ENCODE peak calls at places on chromosomes 6 and 20, in five cellular contexts. One of them, this sample, is unnamed.

GRCh38 chr6:163323719-163324118 is 90.8 kb upstream of the QKI start:
- DNase-seq in MM.1S: no peak
- DNase-seq in GM23248: no peak
- DNase-seq in neural progenitor cell: no peak
- DNase-seq in hepatocyte: no peak
- DNase-seq in this sample: no peak

GRCh38 chr6:79868098-79868722 is 79.1 kb downstream of the ELOVL4 start:
- DNase-seq in neural progenitor cell: peak
- DNase-seq in MM.1S: peak
- DNase-seq in hepatocyte: peak
- DNase-seq in GM23248: peak
- DNase-seq in this sample: peak

GRCh38 chr20:51439160-51439689 is 103.3 kb downstream of the NFATC2 start:
- DNase-seq in hepatocyte: no peak
- DNase-seq in neural progenitor cell: no peak
- DNase-seq in GM23248: no peak
- DNase-seq in MM.1S: no peak
- DNase-seq in this sample: no peak

GRCh38 chr6:37125779-37126553 is 44.0 kb upstream of the PIM1 start:
- DNase-seq in MM.1S: no peak
- DNase-seq in GM23248: no peak
- DNase-seq in hepatocyte: peak
- DNase-seq in neural progenitor cell: peak
- DNase-seq in this sample: peak

GRCh38 chr6:90816764-90817163 is 229.9 kb upstream of the MAP3K7 start:
- DNase-seq in MM.1S: no peak
- DNase-seq in GM23248: no peak
- DNase-seq in hepatocyte: no peak
- DNase-seq in neural progenitor cell: no peak
- DNase-seq in this sample: no peak

GRCh38 chr6:34587325-34587724 is 31.2 kb upstream of the SPDEF start:
- DNase-seq in GM23248: no peak
- DNase-seq in neural progenitor cell: no peak
- DNase-seq in hepatocyte: no peak
- DNase-seq in MM.1S: no peak
- DNase-seq in this sample: no peak

GRCh38 chr6:90765895-90766294 is 179.0 kb upstream of the MAP3K7 start:
- DNase-seq in MM.1S: no peak
- DNase-seq in neural progenitor cell: no peak
- DNase-seq in GM23248: no peak
- DNase-seq in hepatocyte: no peak
- DNase-seq in this sample: no peak

GRCh38 chr20:17921774-17922173 is 46.8 kb downstream of the SNX5 start:
- DNase-seq in hepatocyte: no peak
- DNase-seq in GM23248: no peak
- DNase-seq in neural progenitor cell: no peak
- DNase-seq in MM.1S: no peak
- DNase-seq in this sample: no peak

GRCh38 chr6:46410330-46410953 is 80.8 kb downstream of the RCAN2 start:
- DNase-seq in MM.1S: peak
- DNase-seq in GM23248: peak
- DNase-seq in hepatocyte: peak
- DNase-seq in neural progenitor cell: peak
- DNase-seq in this sample: peak

DNA sequence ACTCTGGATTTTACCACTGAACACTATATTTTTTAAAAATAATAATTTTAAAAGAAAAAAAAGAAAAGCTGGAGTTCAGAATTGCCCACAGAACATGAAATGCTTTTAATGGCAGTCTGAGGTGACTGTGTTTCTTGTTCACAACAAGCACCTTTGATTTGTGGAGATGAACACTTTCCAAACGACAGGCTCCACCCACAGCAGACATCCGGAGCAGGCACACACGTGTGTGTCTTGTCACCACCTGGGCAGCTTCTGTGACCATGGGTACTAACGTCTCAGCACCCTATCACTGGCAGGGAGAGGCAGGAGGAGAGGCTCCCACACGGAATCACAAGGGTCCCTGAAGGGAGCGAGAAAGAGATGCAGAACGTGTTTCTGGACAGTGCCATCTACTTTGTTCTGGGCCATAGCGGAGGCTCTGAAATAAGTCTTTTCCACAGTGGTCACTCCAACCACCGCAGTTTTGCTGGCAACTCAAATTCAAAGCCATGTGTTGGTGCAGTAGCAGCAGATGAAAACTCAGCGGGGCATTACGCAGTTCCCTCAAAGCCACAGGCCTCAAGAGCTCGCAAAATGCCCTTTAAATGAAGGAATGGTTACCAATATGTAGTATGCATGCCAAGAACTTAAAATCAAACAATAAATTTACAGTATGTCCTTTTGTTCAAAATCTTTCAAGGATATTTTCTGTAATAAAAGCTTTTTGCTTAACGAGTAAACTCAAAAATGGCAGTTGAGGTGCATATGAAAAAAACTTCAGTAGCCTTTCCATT is 242.2 kb downstream of the FOXC1 start:
- DNase-seq in MM.1S: no peak
- DNase-seq in neural progenitor cell: no peak
- DNase-seq in GM23248: no peak
- DNase-seq in hepatocyte: no peak
- DNase-seq in this sample: no peak
- TF ChIP-seq EZH2phosphoT487 in MM.1S: no peak
- TF ChIP-seq EZH2phosphoT487 in neural progenitor cell: no peak
- TF ChIP-seq EZH2phosphoT487 in GM23248: no peak
- TF ChIP-seq EZH2phosphoT487 in hepatocyte: no peak
- TF ChIP-seq EZH2phosphoT487 in this sample: no peak

DNA sequence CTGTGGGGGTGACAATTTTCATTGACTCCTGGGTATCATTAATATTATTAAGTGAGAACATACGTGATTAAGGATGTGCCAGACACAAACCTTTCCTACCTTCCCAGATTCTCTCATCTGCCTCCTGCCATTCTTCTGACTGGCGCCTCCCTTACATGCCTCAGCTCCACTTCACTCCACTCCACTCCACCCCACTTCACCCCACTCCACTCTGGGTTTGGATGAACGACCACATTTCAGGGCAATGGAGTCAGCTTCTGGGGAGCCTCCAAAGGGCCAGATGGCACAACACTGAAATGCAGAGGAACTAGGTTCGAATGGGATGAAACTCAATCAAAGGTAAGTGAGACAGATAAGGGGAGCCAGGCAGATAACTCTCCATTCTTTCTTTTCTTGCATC is 40.5 kb upstream of the LRRC1 start:
- DNase-seq in hepatocyte: no peak
- DNase-seq in GM23248: no peak
- DNase-seq in MM.1S: no peak
- DNase-seq in neural progenitor cell: no peak
- DNase-seq in this sample: no peak
- TF ChIP-seq EZH2phosphoT487 in hepatocyte: no peak
- TF ChIP-seq EZH2phosphoT487 in GM23248: no peak
- TF ChIP-seq EZH2phosphoT487 in MM.1S: no peak
- TF ChIP-seq EZH2phosphoT487 in neural progenitor cell: no peak
- TF ChIP-seq EZH2phosphoT487 in this sample: no peak

DNA sequence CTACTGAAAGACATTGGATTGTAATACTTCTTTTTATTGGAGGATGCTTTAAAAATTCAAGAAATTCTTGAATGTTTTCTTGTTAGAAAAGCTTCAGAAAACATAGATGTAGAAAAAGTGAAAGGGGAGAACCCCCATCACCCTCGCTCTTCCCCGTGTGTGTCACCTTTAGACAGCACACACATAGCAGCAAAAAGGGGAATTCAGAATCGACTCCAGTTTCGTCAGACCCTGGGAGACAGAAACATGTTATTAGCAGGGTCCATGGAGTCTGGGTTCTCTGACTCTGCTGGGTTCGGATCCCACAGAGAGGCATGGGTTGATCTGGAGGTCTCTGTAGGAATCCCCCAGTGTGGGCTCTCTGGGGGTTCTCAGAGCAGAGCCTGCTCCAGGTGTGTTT is 43.7 kb downstream of the ARHGAP40 start:
- DNase-seq in hepatocyte: no peak
- DNase-seq in GM23248: no peak
- DNase-seq in neural progenitor cell: no peak
- DNase-seq in MM.1S: no peak
- DNase-seq in this sample: no peak
- TF ChIP-seq EZH2phosphoT487 in hepatocyte: no peak
- TF ChIP-seq EZH2phosphoT487 in GM23248: no peak
- TF ChIP-seq EZH2phosphoT487 in neural progenitor cell: no peak
- TF ChIP-seq EZH2phosphoT487 in MM.1S: no peak
- TF ChIP-seq EZH2phosphoT487 in this sample: no peak

GRCh38 chr6:81304486-81304885 is 448.0 kb downstream of the TENT5A start:
- DNase-seq in hepatocyte: no peak
- DNase-seq in GM23248: peak
- DNase-seq in MM.1S: no peak
- DNase-seq in neural progenitor cell: no peak
- DNase-seq in this sample: no peak
- TF ChIP-seq EZH2phosphoT487 in hepatocyte: no peak
- TF ChIP-seq EZH2phosphoT487 in GM23248: no peak
- TF ChIP-seq EZH2phosphoT487 in MM.1S: no peak
- TF ChIP-seq EZH2phosphoT487 in neural progenitor cell: no peak
- TF ChIP-seq EZH2phosphoT487 in this sample: no peak

DNA sequence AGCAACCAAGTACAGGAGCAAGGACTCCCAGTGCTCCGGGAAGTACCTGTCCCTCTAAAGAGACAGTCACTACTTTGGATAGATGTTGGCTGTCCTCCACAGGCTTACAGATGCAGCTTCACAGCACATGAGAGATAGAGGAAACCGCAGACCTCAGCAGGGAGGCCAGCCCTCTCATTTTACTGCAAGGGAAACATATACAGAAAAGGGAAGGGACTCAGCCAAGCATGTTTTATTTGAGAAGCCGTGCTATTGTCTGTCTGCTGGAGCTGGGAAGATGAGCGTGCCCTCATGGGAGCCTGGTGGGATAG is 658.1 kb downstream of the PTPRT start:
- DNase-seq in GM23248: no peak
- DNase-seq in MM.1S: peak
- DNase-seq in hepatocyte: no peak
- DNase-seq in neural progenitor cell: peak
- DNase-seq in this sample: no peak
- TF ChIP-seq EZH2phosphoT487 in GM23248: no peak
- TF ChIP-seq EZH2phosphoT487 in MM.1S: no peak
- TF ChIP-seq EZH2phosphoT487 in hepatocyte: no peak
- TF ChIP-seq EZH2phosphoT487 in neural progenitor cell: no peak
- TF ChIP-seq EZH2phosphoT487 in this sample: no peak

GRCh38 chr6:158213925-158214674 is 46.0 kb downstream of the GTF2H5 start:
- DNase-seq in hepatocyte: peak
- DNase-seq in MM.1S: peak
- DNase-seq in neural progenitor cell: peak
- DNase-seq in GM23248: peak
- DNase-seq in this sample: peak
- TF ChIP-seq EZH2phosphoT487 in hepatocyte: no peak
- TF ChIP-seq EZH2phosphoT487 in MM.1S: no peak
- TF ChIP-seq EZH2phosphoT487 in neural progenitor cell: no peak
- TF ChIP-seq EZH2phosphoT487 in GM23248: no peak
- TF ChIP-seq EZH2phosphoT487 in this sample: no peak

GRCh38 chr6:89148016-89148750 is 2.3 kb downstream of the PM20D2 start:
- DNase-seq in MM.1S: no peak
- DNase-seq in hepatocyte: no peak
- DNase-seq in GM23248: peak
- DNase-seq in neural progenitor cell: no peak
- DNase-seq in this sample: no peak
- TF ChIP-seq EZH2phosphoT487 in MM.1S: no peak
- TF ChIP-seq EZH2phosphoT487 in hepatocyte: no peak
- TF ChIP-seq EZH2phosphoT487 in GM23248: no peak
- TF ChIP-seq EZH2phosphoT487 in neural progenitor cell: no peak
- TF ChIP-seq EZH2phosphoT487 in this sample: no peak

GRCh38 chr6:41405941-41406340 is 70.5 kb downstream of the NCR2 start:
- DNase-seq in GM23248: no peak
- DNase-seq in neural progenitor cell: no peak
- DNase-seq in hepatocyte: no peak
- DNase-seq in MM.1S: no peak
- DNase-seq in this sample: no peak
- TF ChIP-seq EZH2phosphoT487 in GM23248: no peak
- TF ChIP-seq EZH2phosphoT487 in neural progenitor cell: no peak
- TF ChIP-seq EZH2phosphoT487 in hepatocyte: no peak
- TF ChIP-seq EZH2phosphoT487 in MM.1S: no peak
- TF ChIP-seq EZH2phosphoT487 in this sample: no peak

GRCh38 chr20:48828734-48829460 is 1.1 kb upstream of the PREX1 start:
- DNase-seq in MM.1S: no peak
- DNase-seq in hepatocyte: no peak
- DNase-seq in GM23248: no peak
- DNase-seq in neural progenitor cell: no peak
- DNase-seq in this sample: no peak

GRCh38 chr20:48829940-48830339 is 2.1 kb upstream of the PREX1 start:
- DNase-seq in GM23248: no peak
- DNase-seq in hepatocyte: no peak
- DNase-seq in MM.1S: no peak
- DNase-seq in neural progenitor cell: no peak
- DNase-seq in this sample: no peak

GRCh38 chr20:48832423-48832735 is 4.6 kb upstream of the PREX1 start:
- DNase-seq in MM.1S: no peak
- DNase-seq in hepatocyte: no peak
- DNase-seq in neural progenitor cell: no peak
- DNase-seq in GM23248: no peak
- DNase-seq in this sample: no peak

GRCh38 chr20:48830826-48831318 is 3.1 kb upstream of the PREX1 start:
- DNase-seq in MM.1S: no peak
- DNase-seq in hepatocyte: no peak
- DNase-seq in neural progenitor cell: no peak
- DNase-seq in GM23248: no peak
- DNase-seq in this sample: no peak

GRCh38 chr20:48831702-48832422 is 4.1 kb upstream of the PREX1 start:
- DNase-seq in neural progenitor cell: peak
- DNase-seq in MM.1S: no peak
- DNase-seq in hepatocyte: peak
- DNase-seq in GM23248: peak
- DNase-seq in this sample: no peak
- TF ChIP-seq EZH2phosphoT487 in neural progenitor cell: no peak
- TF ChIP-seq EZH2phosphoT487 in MM.1S: no peak
- TF ChIP-seq EZH2phosphoT487 in hepatocyte: no peak
- TF ChIP-seq EZH2phosphoT487 in GM23248: no peak
- TF ChIP-seq EZH2phosphoT487 in this sample: no peak

DNA sequence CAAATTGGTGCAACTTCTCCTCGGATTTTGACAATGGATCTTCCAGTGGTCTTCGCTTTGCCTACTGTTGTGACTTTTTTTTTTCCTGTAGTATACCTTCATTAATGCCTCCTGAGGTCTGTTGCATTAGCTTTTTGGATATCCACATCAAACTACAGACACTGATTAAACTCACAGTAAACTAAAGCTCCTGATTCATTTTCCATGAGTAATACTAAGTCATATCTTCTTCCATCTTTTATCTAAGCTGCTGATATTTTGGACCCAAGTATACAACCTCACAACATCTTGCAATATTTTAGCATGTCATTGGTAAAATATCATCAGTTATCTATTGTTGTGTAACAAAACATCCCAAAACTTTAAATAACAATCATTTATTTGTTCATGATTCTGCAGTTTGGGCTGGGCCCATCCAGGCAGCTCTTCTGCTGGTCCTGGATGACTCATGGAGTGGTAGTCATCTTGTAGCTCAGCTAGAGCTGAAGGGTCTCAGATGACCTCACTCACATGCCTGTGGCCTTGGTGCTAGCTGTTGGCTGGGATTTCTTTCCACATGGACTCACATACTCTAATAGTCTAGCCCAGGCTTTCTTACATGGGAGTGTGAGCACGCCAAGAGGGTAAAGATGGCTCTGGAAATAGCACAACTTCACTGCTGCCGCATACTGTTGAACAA is 78.3 kb upstream of the SRSF6 start:
- DNase-seq in GM23248: peak
- DNase-seq in neural progenitor cell: no peak
- DNase-seq in hepatocyte: peak
- DNase-seq in MM.1S: no peak
- DNase-seq in this sample: no peak
- TF ChIP-seq EZH2phosphoT487 in GM23248: no peak
- TF ChIP-seq EZH2phosphoT487 in neural progenitor cell: no peak
- TF ChIP-seq EZH2phosphoT487 in hepatocyte: no peak
- TF ChIP-seq EZH2phosphoT487 in MM.1S: no peak
- TF ChIP-seq EZH2phosphoT487 in this sample: no peak

This sample was measured in GM23338.